ENCODE peak calls at places on chromosomes 7 and 10, in ten cellular contexts. A is retina; J is HT-29; C is stimulated activated CD4-positive, alpha-beta T cell treated with anti-CD3 and anti-CD28 coated beads, TNF-alpha, amount 100 ng/mL, for 1 hour; K is fibroblast of lung; O is substantia nigra; P is RWPE1; Q is NCI-H1694 treated with DMSO at 0.1 percent for 48 hours; Z is NCI-H1092; V is stomach. L is an unnamed sample.

GRCh38 chr7:36045275-36045674 is 107.8 kb upstream of the EEPD1 start:
- DNase-seq in K (peak), Q (no peak), C (no peak), Z (no peak), P (no peak), V (no peak), A (no peak), O (no peak), J (no peak), L (no peak)

GRCh38 chr10:30553625-30554442 is 75.7 kb downstream of the LYZL2 start:
- DNase-seq in O (no peak), A (peak), C (no peak), V (peak), P (no peak), Q (no peak), K (peak), Z (no peak), J (peak), L (peak)

GRCh38 chr10:3735175-3735574 is 49.8 kb downstream of the KLF6 start:
- DNase-seq in J (peak), Z (no peak), V (no peak), O (no peak), K (no peak), Q (no peak), P (no peak), A (no peak), C (no peak), L (peak)

GRCh38 chr7:41287559-41288335 is 415.1 kb downstream of the INHBA start:
- DNase-seq in C (no peak), O (no peak), Q (no peak), V (no peak), A (no peak), P (no peak), K (no peak), J (no peak), Z (no peak), L (peak)

GRCh38 chr7:100888988-100889760 is at the start of gene UFSP1:
- DNase-seq in A (peak), P (no peak), O (no peak), Z (no peak), V (no peak), J (peak), C (no peak), Q (no peak), K (no peak), L (peak)

GRCh38 chr7:148402159-148402558 is 188.4 kb upstream of the C7orf33 start:
- DNase-seq in O (no peak), K (peak), Z (no peak), J (no peak), V (no peak), C (no peak), P (peak), A (no peak), Q (peak), L (no peak)

GRCh38 chr7:49791089-49791741 is 17.8 kb downstream of the VWC2 start:
- DNase-seq in Q (peak), J (peak), A (peak), C (no peak), Z (no peak), P (peak), V (no peak), O (no peak), K (no peak), L (peak)

GRCh38 chr7:85685901-85686300 is 499.0 kb upstream of the SEMA3D start:
- DNase-seq in C (no peak), Z (no peak), A (no peak), O (no peak), K (peak), J (no peak), P (no peak), V (no peak), Q (no peak), L (no peak)

GRCh38 chr7:79553811-79554555 is 100.5 kb upstream of the MAGI2 start:
- DNase-seq in J (no peak), A (no peak), C (no peak), V (no peak), Z (no peak), O (no peak), Q (no peak), K (peak), P (peak), L (no peak)

GRCh38 chr10:80924063-80924952 is 386.6 kb downstream of the SH2D4B start:
- DNase-seq in A (peak), K (peak), P (peak), V (peak), Q (peak), C (no peak), O (peak), J (peak), Z (no peak), L (peak)

GRCh38 chr7:13541326-13541725 is 448.1 kb downstream of the ETV1 start:
- DNase-seq in J (no peak), K (peak), O (no peak), V (no peak), C (no peak), Q (no peak), Z (no peak), P (no peak), A (no peak), L (no peak)